ENCODE peak calls at places on chromosomes 5 and 9, in eight cellular contexts. R, J, C, A, K, D, I and F are unnamed samples.

GRCh38 chr9:133009906-133010582 is 20.8 kb upstream of the GTF3C5 start:
- DNase-seq in R (no peak), A (no peak), C (no peak), D (no peak), I (no peak), J (no peak), K (no peak), F (no peak)

GRCh38 chr5:180723936-180724335 is 15.9 kb downstream of the OR2Y1 start:
- DNase-seq in D (no peak), R (no peak), I (no peak), C (no peak), K (no peak), A (no peak), J (no peak), F (no peak)

GRCh38 chr5:53180971-53181370 is 71.4 kb upstream of the MOCS2 start:
- DNase-seq in J (no peak), K (no peak), C (no peak), I (no peak), D (no peak), A (no peak), R (no peak), F (no peak)

GRCh38 chr9:96615421-96615820 is 4.2 kb downstream of the CDC14B start:
- DNase-seq in K (no peak), D (no peak), R (no peak), I (no peak), J (no peak), C (no peak), A (no peak), F (no peak)

GRCh38 chr5:136457390-136458094 is 92.2 kb upstream of the TRPC7 start:
- DNase-seq in J (peak), K (no peak), A (peak), C (no peak), D (no peak), I (peak), R (no peak), F (no peak)

GRCh38 chr9:72254881-72255545 is 105.8 kb downstream of the GDA start:
- DNase-seq in R (no peak), I (no peak), K (no peak), D (no peak), C (no peak), A (no peak), J (peak), F (no peak)

GRCh38 chr9:113875917-113876805 is at the start of gene ZNF618:
- DNase-seq in D (peak), J (peak), K (peak), A (no peak), I (peak), R (peak), C (peak), F (peak)

GRCh38 chr9:89083626-89084025 is 92.4 kb downstream of the S1PR3 start:
- DNase-seq in I (no peak), D (no peak), A (no peak), K (no peak), C (no peak), J (no peak), R (no peak), F (no peak)

GRCh38 chr5:56751914-56752313 is 63.4 kb upstream of the MAP3K1 start:
- DNase-seq in I (no peak), J (no peak), R (no peak), D (no peak), K (no peak), C (no peak), A (no peak), F (no peak)

GRCh38 chr5:14102666-14103065 is 40.5 kb upstream of the TRIO start:
- DNase-seq in C (no peak), D (no peak), A (no peak), R (no peak), J (peak), K (no peak), I (peak), F (no peak)

GRCh38 chr5:75964008-75964407 is 119.2 kb upstream of the SV2C start:
- DNase-seq in D (no peak), R (no peak), K (no peak), J (no peak), I (no peak), A (no peak), C (no peak), F (no peak)

GRCh38 chr9:89527084-89527483 is 29.2 kb upstream of the SEMA4D start:
- DNase-seq in D (no peak), K (no peak), A (no peak), J (peak), R (no peak), C (peak), I (no peak), F (no peak)

GRCh38 chr5:93578813-93579560 is 2.0 kb downstream of the NR2F1-AS1 start:
- DNase-seq in K (no peak), J (peak), A (no peak), C (peak), I (peak), D (no peak), R (peak), F (no peak)

GRCh38 chr5:113204525-113205161 is 228.0 kb downstream of the DCP2 start:
- DNase-seq in I (no peak), A (no peak), K (no peak), R (peak), D (no peak), J (peak), C (no peak), F (no peak)

GRCh38 chr5:123125172-123125508 is 36.1 kb downstream of the PRDM6 start:
- DNase-seq in K (peak), I (no peak), D (no peak), A (no peak), R (peak), J (peak), C (no peak), F (no peak)

GRCh38 chr5:2732004-2732403 is 19.5 kb downstream of the IRX2 start:
- DNase-seq in J (no peak), K (no peak), I (no peak), D (no peak), R (no peak), C (no peak), A (no peak), F (no peak)

GRCh38 chr5:159916841-159917761 is 819 bp downstream of the ADRA1B start:
- DNase-seq in C (no peak), J (no peak), K (no peak), I (no peak), A (no peak), R (no peak), D (no peak), F (no peak)

GRCh38 chr5:16615737-16616535 is 861 bp downstream of the RETREG1 start:
- DNase-seq in I (peak), A (no peak), K (peak), R (no peak), C (no peak), D (peak), J (peak), F (no peak)

GRCh38 chr5:167489202-167489601 is 802.2 kb upstream of the WWC1 start:
- DNase-seq in C (no peak), K (no peak), I (no peak), A (no peak), R (peak), J (no peak), D (no peak), F (no peak)